ENCODE peak calls at places on chromosomes 5 and 9, in eight cellular contexts. B is CD4-positive, alpha-beta T cell; J is transverse colon; X is pancreas; E is kidney; N is GM20000; R is upper lobe of right lung; I is lung. Q is an unnamed sample.

GRCh38 chr5:136055612-136056302 is 27.0 kb downstream of the TGFBI start:
- DNase-seq in B (no peak), J (no peak), X (no peak), E (no peak), N (no peak), R (no peak), I (no peak), Q (no peak)

GRCh38 chr9:122212473-122213004 is 16.2 kb downstream of the LHX6 start:
- DNase-seq in B (no peak), J (no peak), X (no peak), E (no peak), N (no peak), R (peak), I (no peak), Q (no peak)

GRCh38 chr5:132821350-132821749 is 8.2 kb downstream of the SOWAHA start:
- DNase-seq in B (no peak), J (no peak), X (no peak), E (no peak), N (no peak), R (no peak), I (no peak), Q (no peak)

GRCh38 chr5:144003636-144004035 is 166.8 kb downstream of the YIPF5 start:
- DNase-seq in B (no peak), J (no peak), X (no peak), E (no peak), N (no peak), R (no peak), I (no peak), Q (no peak)

GRCh38 chr9:87964826-87965225 is 9.5 kb downstream of the CDK20 start:
- DNase-seq in B (no peak), J (no peak), X (no peak), E (no peak), N (no peak), R (no peak), I (no peak), Q (no peak)

GRCh38 chr9:129781991-129782390 is 21.0 kb upstream of the TOR1B start:
- DNase-seq in B (no peak), J (no peak), X (no peak), E (no peak), N (no peak), R (no peak), I (no peak), Q (no peak)

GRCh38 chr9:37437010-37437409 is 14.5 kb downstream of the GRHPR start:
- DNase-seq in B (no peak), J (no peak), X (no peak), E (no peak), N (no peak), R (no peak), I (no peak), Q (no peak)

GRCh38 chr9:106025449-106025848 is 331.1 kb downstream of the TMEM38B start:
- DNase-seq in B (no peak), J (no peak), X (no peak), E (no peak), N (no peak), R (no peak), I (no peak), Q (no peak)

GRCh38 chr5:88838500-88838899 is 44.5 kb downstream of the MEF2C start:
- DNase-seq in B (no peak), J (no peak), X (no peak), E (no peak), N (no peak), R (no peak), I (no peak), Q (no peak)

GRCh38 chr5:40716000-40716399 is 36.3 kb downstream of the PTGER4 start:
- DNase-seq in B (no peak), J (no peak), X (no peak), E (no peak), N (no peak), R (no peak), I (no peak), Q (no peak)

GRCh38 chr5:175854231-175855040 is 16.9 kb upstream of the CPLX2 start:
- DNase-seq in B (no peak), J (no peak), X (no peak), E (no peak), N (no peak), R (no peak), I (no peak), Q (no peak)

GRCh38 chr5:149037819-149038218 is 25.0 kb downstream of the SH3TC2 start:
- DNase-seq in B (no peak), J (no peak), X (no peak), E (no peak), N (no peak), R (no peak), I (no peak), Q (no peak)

GRCh38 chr9:17793713-17794622 is 215.1 kb downstream of the SH3GL2 start:
- DNase-seq in B (no peak), J (peak), X (no peak), E (no peak), N (no peak), R (no peak), I (no peak), Q (no peak)

GRCh38 chr9:133199648-133200321 is 9.3 kb downstream of the OBP2B start:
- DNase-seq in B (no peak), J (peak), X (peak), E (peak), N (no peak), R (peak), I (no peak), Q (no peak)

GRCh38 chr5:1768283-1769000 is 31.2 kb downstream of the MRPL36 start:
- DNase-seq in B (no peak), J (no peak), X (peak), E (peak), N (no peak), R (no peak), I (no peak), Q (no peak)

GRCh38 chr5:10989577-10990263 is 228.7 kb upstream of the DAP start:
- DNase-seq in B (no peak), J (no peak), X (no peak), E (no peak), N (no peak), R (no peak), I (no peak), Q (no peak)

GRCh38 chr5:174287761-174288160 is 242.3 kb downstream of the NSG2 start:
- DNase-seq in B (no peak), J (no peak), X (no peak), E (no peak), N (no peak), R (no peak), I (no peak), Q (no peak)

GRCh38 chr9:135662758-135663450 is at the start of gene LCN9:
- DNase-seq in B (no peak), J (no peak), X (no peak), E (peak), N (no peak), R (no peak), I (no peak), Q (no peak)

GRCh38 chr9:133429641-133430161 is 7.5 kb downstream of the ADAMTS13 start:
- DNase-seq in B (no peak), J (peak), X (peak), E (no peak), N (peak), R (no peak), I (no peak), Q (peak)

DNA sequence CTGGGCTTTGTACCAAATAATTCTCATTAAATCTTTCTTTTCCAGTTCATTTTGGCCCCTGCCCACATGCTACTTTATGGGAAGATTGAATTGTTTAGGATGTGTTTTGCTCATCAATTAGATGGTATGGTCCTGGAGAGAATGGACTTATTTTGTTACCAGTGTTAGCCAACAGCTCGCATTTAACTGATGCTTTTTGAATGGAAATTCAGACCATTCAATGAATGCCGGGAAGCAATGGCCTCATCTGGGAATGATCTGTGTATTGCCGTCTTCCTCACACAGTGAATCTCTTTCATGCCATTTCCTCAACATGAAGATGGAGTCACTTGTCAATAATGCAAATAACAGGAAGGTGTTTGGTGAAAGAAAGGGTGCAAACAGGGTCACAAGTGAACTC is 370.6 kb upstream of the PIK3R1 start:
- DNase-seq in B (no peak), J (no peak), X (no peak), E (no peak), N (no peak), R (no peak), I (no peak), Q (no peak)
- TF ChIP-seq CTCF in B (no peak), J (no peak), X (no peak), E (no peak), N (no peak), R (no peak), I (no peak), Q (no peak)

GRCh38 chr5:177516601-177517568 is at the start of gene DDX41:
- DNase-seq in B (peak), J (peak), X (peak), E (peak), N (peak), R (peak), I (peak), Q (peak)
- TF ChIP-seq CTCF in B (no peak), J (no peak), X (no peak), E (no peak), N (no peak), R (no peak), I (no peak), Q (no peak)

GRCh38 chr9:2875218-2875977 is 31.5 kb upstream of the PUM3 start:
- DNase-seq in B (no peak), J (no peak), X (no peak), E (peak), N (no peak), R (no peak), I (no peak), Q (no peak)

GRCh38 chr9:2872941-2873323 is 29.0 kb upstream of the PUM3 start:
- DNase-seq in B (no peak), J (no peak), X (no peak), E (no peak), N (no peak), R (no peak), I (no peak), Q (no peak)

GRCh38 chr9:2874001-2874750 is 30.3 kb upstream of the PUM3 start:
- DNase-seq in B (no peak), J (no peak), X (no peak), E (no peak), N (no peak), R (no peak), I (no peak), Q (no peak)

GRCh38 chr9:2876726-2877125 is 32.8 kb upstream of the PUM3 start:
- DNase-seq in B (no peak), J (no peak), X (no peak), E (no peak), N (no peak), R (no peak), I (no peak), Q (no peak)

DNA sequence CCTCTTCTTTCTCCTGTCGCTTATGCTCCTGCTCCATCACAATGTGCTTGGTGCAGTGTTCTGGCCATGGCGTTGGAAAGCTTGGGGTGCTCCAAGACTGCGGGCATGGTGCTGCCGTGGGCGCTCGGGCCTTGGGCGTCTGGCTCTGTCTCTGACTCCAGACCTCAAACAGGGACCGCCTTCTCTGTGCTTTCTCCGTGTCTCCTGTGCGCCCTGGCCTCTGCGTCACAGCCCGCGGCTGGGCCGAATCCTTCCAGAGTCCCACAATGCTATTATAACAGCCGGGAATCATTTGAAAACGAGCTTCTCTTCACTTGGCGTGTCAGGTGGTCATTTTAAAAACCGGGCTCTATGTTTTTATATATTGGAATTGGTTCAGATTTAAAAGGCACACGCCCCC is 32.4 kb upstream of the PUM3 start:
- DNase-seq in B (no peak), J (no peak), X (no peak), E (no peak), N (no peak), R (no peak), I (no peak), Q (no peak)
- TF ChIP-seq CTCF in B (no peak), J (no peak), X (no peak), E (no peak), N (no peak), R (no peak), I (no peak), Q (no peak)

DNA sequence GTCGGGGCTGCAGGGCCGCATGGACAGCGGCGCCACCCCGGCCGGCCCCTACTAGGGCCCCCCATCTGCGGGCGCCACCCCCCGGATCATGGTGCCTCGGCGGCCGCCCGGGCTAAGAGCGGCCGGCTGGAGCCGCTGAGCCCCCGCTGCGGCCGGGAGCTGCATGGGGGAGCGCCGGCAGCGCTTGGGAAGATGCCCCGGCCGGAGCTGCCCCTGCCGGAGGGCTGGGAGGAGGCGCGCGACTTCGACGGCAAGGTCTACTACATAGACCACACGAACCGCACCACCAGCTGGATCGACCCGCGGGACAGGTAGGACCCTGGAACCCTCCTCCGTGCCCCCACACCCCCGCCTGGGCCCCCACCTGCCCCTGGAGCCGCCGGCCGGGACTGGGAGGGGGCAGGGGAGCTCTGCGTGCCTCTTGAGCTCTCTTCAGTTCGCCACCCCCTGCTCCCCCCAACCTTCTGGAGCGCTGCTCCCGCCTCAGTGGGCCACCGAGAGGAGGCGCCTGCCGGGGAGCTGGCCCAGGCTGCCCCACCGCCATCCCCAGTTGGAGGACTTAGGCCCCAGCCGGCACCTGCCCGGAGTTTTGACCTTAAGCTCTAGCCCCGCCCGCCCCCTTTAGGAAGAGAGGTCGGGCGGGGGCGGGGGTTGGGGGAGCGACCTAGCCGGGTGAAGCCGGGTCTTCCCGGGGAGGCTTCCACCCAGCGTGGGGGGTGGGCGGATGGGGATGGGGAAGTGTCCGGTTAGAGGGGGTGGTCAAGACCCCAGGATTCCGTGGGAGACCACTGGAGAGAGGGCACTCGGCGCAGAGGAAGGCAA is 727 bp downstream of the WWC1 start:
- DNase-seq in B (no peak), J (peak), X (peak), E (peak), N (peak), R (peak), I (no peak), Q (peak)
- TF ChIP-seq CTCF in B (no peak), J (no peak), X (no peak), E (no peak), N (no peak), R (no peak), I (no peak), Q (peak)

DNA sequence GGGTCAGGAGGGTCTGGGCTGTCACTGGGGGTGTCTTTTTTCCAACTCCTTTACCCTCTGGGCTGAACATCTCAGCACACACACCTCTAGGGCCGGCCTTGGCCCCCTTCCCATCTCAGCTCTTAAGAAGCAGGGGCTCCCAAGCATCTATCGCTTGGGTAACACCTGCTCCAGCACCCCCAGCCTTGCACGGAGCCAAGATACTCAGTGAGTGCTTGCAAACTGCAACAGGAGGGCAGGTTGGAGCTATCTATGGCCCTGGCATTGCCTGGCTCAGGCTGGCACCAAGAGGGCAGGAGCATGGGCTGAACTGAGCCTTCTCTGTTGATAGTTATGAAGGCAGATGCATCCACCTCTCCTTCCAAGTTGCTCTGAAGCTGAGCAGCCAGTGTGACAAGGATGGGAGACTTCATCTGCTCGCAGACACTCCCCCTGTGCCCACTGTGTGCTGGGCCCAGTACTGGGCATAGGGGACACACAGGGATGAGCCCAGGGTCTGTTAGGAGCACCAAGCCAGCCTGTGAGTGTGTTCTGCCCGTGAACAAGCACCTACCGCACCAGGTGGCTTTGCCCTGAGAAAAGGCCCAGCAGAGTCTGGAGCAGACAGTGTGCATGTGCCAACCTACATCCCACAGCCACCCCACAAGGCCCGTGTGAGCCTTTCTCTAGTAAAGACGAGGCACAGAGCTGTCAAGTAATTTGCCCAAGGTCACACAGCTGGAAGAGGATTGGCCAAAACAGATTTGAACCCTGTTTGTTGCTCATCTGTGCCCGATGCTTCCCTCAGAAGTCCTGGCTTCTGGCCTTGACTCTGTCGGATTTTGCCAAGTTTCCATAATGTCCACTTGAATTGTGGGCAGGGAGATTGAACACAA is 58.2 kb downstream of the PHF2 start:
- DNase-seq in B (no peak), J (no peak), X (no peak), E (no peak), N (no peak), R (peak), I (no peak), Q (no peak)
- TF ChIP-seq CTCF in B (no peak), J (no peak), X (no peak), E (no peak), N (no peak), R (no peak), I (no peak), Q (no peak)

Q was measured in GM13976.